ENCODE peak calls at places on chromosomes 7 and 10, in ten cellular contexts. Z is mammary epithelial cell, U is HCT116, M is GM23248, C is K562, L is H1, D is astrocyte, B is neural progenitor cell, O is endothelial cell of umbilical vein, I is MM.1S. A is an unnamed sample.

GRCh38 chr10:93745411-93746065 is 12.2 kb upstream of the LGI1 start:
- DNase-seq in Z (no peak), U (no peak), M (peak; percentile 49), C (peak; percentile 11), L (peak; percentile 77), D (no peak), B (peak; percentile 77), O (no peak), I (no peak), A (no peak)

GRCh38 chr7:123939784-123940183 is 14.7 kb downstream of the SPAM1 start:
- DNase-seq in Z (no peak), U (no peak), M (no peak), C (no peak), L (no peak), D (no peak), B (no peak), O (no peak), I (no peak), A (no peak)

GRCh38 chr10:42951486-42952251 is 125.2 kb upstream of the RET start:
- DNase-seq in Z (no peak), U (no peak), M (peak; percentile 6), C (no peak), L (peak; percentile 81), D (no peak), B (peak; percentile 75), O (no peak), I (no peak), A (no peak)

GRCh38 chr10:51832652-51833383 is 133.4 kb upstream of the CSTF2T start:
- DNase-seq in Z (peak; percentile 99), U (peak; percentile 79), M (peak; percentile 79), C (no peak), L (no peak), D (peak; percentile 88), B (peak; percentile 16), O (peak; percentile 57), I (no peak), A (no peak)

GRCh38 chr7:82609746-82610145 is 166.2 kb upstream of the CACNA2D1 start:
- DNase-seq in Z (no peak), U (no peak), M (no peak), C (no peak), L (no peak), D (no peak), B (no peak), O (no peak), I (no peak), A (no peak)

GRCh38 chr7:47444376-47445098 is 137.4 kb downstream of the TNS3 start:
- DNase-seq in Z (peak; percentile 16), U (no peak), M (peak; percentile 66), C (no peak), L (no peak), D (no peak), B (no peak), O (peak; percentile 23), I (no peak), A (no peak)

GRCh38 chr7:103065666-103066065 is 8.9 kb downstream of the FBXL13 start:
- DNase-seq in Z (peak; percentile 6), U (peak; percentile 24), M (peak; percentile 57), C (peak; percentile 44), L (peak; percentile 70), D (no peak), B (peak; percentile 66), O (peak; percentile 51), I (peak; percentile 42), A (peak; percentile 50)

GRCh38 chr10:113519616-113520015 is 33.2 kb upstream of the HABP2 start:
- DNase-seq in Z (no peak), U (no peak), M (no peak), C (no peak), L (peak; percentile 77), D (no peak), B (no peak), O (no peak), I (no peak), A (no peak)

GRCh38 chr7:29851487-29851886 is 45.2 kb downstream of the WIPF3 start:
- DNase-seq in Z (no peak), U (no peak), M (no peak), C (no peak), L (no peak), D (no peak), B (no peak), O (no peak), I (no peak), A (no peak)

GRCh38 chr7:99090811-99091582 is 52.9 kb downstream of the SMURF1 start:
- DNase-seq in Z (no peak), U (no peak), M (peak; percentile 55), C (peak; percentile 29), L (no peak), D (peak; percentile 58), B (no peak), O (no peak), I (no peak), A (no peak)

GRCh38 chr10:21061982-21062381 is 164.9 kb upstream of the NEBL start:
- DNase-seq in Z (no peak), U (no peak), M (no peak), C (no peak), L (no peak), D (no peak), B (no peak), O (no peak), I (no peak), A (no peak)

GRCh38 chr7:171912-172515 is 20.4 kb upstream of the FAM20C start:
- DNase-seq in Z (no peak), U (no peak), M (no peak), C (no peak), L (no peak), D (no peak), B (no peak), O (no peak), I (no peak), A (no peak)

GRCh38 chr7:151845412-151846205 is 31.3 kb downstream of the PRKAG2 start:
- DNase-seq in Z (no peak), U (no peak), M (no peak), C (no peak), L (no peak), D (no peak), B (no peak), O (no peak), I (no peak), A (no peak)

GRCh38 chr10:5501976-5502902 is 2.9 kb upstream of the CALML5 start:
- DNase-seq in Z (no peak), U (no peak), M (no peak), C (no peak), L (no peak), D (no peak), B (no peak), O (peak; percentile 41), I (no peak), A (no peak)

DNA sequence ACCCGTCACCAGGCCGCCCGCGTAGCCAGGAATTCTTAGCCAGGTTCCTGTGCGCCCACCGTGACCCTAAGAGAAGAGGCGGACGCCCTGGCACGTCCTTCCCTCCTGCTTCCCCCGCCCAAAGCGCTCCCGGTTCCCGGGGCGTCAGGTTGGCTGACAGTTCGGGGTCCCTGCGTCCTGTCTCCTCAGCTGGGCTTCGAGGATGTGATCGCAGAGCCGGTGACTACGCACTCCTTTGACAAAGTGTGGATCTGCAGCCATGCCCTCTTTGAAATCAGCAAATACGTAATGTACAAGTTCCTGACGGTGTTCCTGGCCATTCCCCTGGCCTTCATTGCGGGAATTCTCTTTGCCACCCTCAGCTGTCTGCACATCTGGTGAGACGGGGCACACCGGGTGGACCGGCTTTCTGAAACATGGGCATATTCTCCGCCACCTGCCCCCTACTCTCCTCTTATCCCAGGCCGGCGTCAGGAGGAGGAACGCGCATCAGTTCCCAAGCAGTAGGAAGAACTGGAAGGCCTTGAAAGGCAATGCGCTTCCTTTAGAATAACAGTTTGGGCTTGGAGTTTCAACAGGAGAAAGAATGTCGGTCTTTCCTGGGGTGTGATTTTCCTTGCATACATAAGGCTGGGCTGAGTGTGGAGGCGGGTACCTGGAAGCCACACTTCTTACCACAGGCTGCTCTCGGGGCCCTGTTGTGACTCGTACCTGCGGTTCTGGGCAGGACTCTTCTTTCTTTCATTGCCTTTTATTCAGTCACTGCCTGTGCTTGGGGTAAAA is 724 bp downstream of the CAV2 start:
- DNase-seq in Z (peak; percentile 94), U (no peak), M (peak; percentile 69), C (no peak), L (no peak), D (peak; percentile 75), B (peak; percentile 38), O (peak; percentile 78), I (peak; percentile 90), A (no peak)
- H3K4me3 ChIP-seq in Z (peak overlapping the region; percentile 80), U (peak overlapping the region; percentile 95), M (peak overlapping the region; percentile 88), C (peak overlapping the region; percentile 53), L (peak overlapping the region; percentile 71), D (peak overlapping the region; percentile 76), B (peak overlapping the region; percentile 67), O (peak overlapping the region; percentile 59), I (peak overlapping the region; percentile 91), A (no peak overlapping the region)

DNA sequence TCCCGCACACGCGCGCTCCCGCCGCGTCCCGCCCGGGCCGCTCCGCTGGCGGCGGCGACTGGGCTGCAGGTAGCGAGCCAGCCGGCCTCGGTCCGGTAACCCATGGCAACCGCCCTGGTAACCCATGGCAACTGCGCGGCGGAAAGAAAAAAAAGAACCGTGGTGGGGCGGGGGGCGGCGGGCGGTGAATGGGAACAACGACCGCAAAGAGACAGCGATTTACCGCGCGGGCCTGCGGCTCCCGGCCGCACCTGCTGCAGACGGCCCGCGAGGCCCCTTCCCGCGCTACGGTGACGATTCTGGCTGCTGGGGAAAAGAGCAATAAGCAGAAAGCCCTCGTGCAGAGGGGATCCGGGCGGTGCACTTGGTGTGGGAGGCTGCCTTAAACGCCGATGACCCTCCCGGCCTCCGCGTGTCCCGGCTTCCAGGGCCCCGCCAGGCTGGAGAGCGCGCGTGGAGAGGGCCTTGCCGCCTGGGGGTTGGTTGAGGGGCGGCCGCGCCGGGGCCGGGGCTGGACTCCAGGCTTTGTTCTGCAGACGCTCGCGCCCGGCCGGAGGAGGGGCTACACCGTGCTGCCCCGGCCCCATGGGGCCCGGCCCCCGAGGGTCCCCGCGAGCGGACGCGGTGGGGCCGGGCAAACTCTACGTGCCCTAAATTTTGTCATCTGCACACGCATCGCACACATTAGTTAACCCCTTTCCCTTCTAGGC is 84.7 kb downstream of the SNX10 start:
- DNase-seq in Z (no peak), U (no peak), M (peak; percentile 27), C (no peak), L (peak; percentile 95), D (no peak), B (peak; percentile 90), O (peak; percentile 74), I (peak; percentile 42), A (no peak)
- TF ChIP-seq EZH2 in Z (peak; percentile 36), U (no peak), M (peak; percentile 49), C (no peak), L (no peak), D (peak; percentile 97), B (no peak), O (no peak), I (no peak), A (no peak)

GRCh38 chr7:117908031-117908795 is 35.0 kb upstream of the CTTNBP2 start:
- DNase-seq in Z (no peak), U (no peak), M (no peak), C (no peak), L (no peak), D (no peak), B (no peak), O (no peak), I (no peak), A (no peak)
- H3K4me3 ChIP-seq in Z (no peak overlapping the region), U (no peak overlapping the region), M (no peak overlapping the region), C (no peak overlapping the region), L (no peak overlapping the region), D (no peak overlapping the region), B (no peak overlapping the region), O (no peak overlapping the region), I (no peak overlapping the region), A (no peak overlapping the region)

DNA sequence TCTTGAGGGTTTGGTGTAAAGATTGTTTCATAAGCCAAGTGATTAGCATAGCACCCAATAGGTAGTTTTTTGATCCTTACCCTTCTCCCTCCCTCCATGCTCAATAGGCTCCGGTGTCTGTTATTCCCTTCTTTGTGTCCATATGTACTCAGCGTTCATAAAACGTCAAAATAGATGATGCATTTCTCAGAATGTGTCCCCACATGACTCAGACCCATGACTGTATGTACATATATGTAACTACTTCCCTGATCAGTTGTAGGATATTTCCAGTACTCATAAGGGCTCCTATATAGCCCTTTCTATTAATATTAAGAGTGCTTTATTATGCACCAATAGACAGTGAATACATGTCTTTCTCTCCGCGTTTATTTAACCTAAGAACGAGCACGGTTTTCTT is 466.9 kb downstream of the KIF20B start:
- DNase-seq in Z (no peak), U (no peak), M (no peak), C (no peak), L (no peak), D (no peak), B (no peak), O (no peak), I (no peak), A (no peak)
- TF ChIP-seq EZH2 in Z (no peak), U (no peak), M (no peak), C (no peak), L (no peak), D (no peak), B (no peak), O (no peak), I (no peak), A (no peak)

A was measured in DND-41.